ENCODE peak calls at places on chromosomes 5 and 9, in seven cellular contexts. One of them, this sample, is unnamed.

GRCh38 chr5:154762261-154762660 is 7.1 kb downstream of the LARP1 start:
- DNase-seq in ovary: no peak
- DNase-seq in GM23248: no peak
- DNase-seq in CD4-positive, alpha-beta memory T cell: no peak
- DNase-seq in IMR-90: no peak
- DNase-seq in GM23338: no peak
- DNase-seq in transverse colon: no peak
- DNase-seq in this sample: no peak

GRCh38 chr5:173317091-173317685 is 11.0 kb downstream of the STC2 start:
- DNase-seq in GM23248: no peak
- DNase-seq in transverse colon: no peak
- DNase-seq in IMR-90: no peak
- DNase-seq in GM23338: no peak
- DNase-seq in CD4-positive, alpha-beta memory T cell: no peak
- DNase-seq in ovary: no peak
- DNase-seq in this sample: no peak

GRCh38 chr9:72933730-72934665 is 18.9 kb downstream of the ALDH1A1 start:
- DNase-seq in GM23338: no peak
- DNase-seq in transverse colon: no peak
- DNase-seq in CD4-positive, alpha-beta memory T cell: no peak
- DNase-seq in ovary: no peak
- DNase-seq in IMR-90: no peak
- DNase-seq in GM23248: no peak
- DNase-seq in this sample: no peak

GRCh38 chr5:102750435-102750834 is 4.7 kb upstream of the PAM start:
- DNase-seq in GM23338: no peak
- DNase-seq in ovary: no peak
- DNase-seq in transverse colon: no peak
- DNase-seq in IMR-90: no peak
- DNase-seq in CD4-positive, alpha-beta memory T cell: no peak
- DNase-seq in GM23248: no peak
- DNase-seq in this sample: no peak

GRCh38 chr5:26009742-26010141 is 1028.6 kb downstream of the CDH9 start:
- DNase-seq in GM23338: peak; percentile 73
- DNase-seq in GM23248: no peak
- DNase-seq in ovary: no peak
- DNase-seq in IMR-90: no peak
- DNase-seq in CD4-positive, alpha-beta memory T cell: no peak
- DNase-seq in transverse colon: no peak
- DNase-seq in this sample: no peak

GRCh38 chr5:158881076-158881880 is 218.4 kb downstream of the EBF1 start:
- DNase-seq in IMR-90: no peak
- DNase-seq in CD4-positive, alpha-beta memory T cell: no peak
- DNase-seq in GM23338: no peak
- DNase-seq in GM23248: no peak
- DNase-seq in ovary: no peak
- DNase-seq in transverse colon: no peak
- DNase-seq in this sample: peak; percentile 11

GRCh38 chr5:9437741-9438240 is 108.1 kb downstream of the SEMA5A start:
- DNase-seq in GM23338: no peak
- DNase-seq in transverse colon: no peak
- DNase-seq in IMR-90: peak; percentile 86
- DNase-seq in GM23248: peak; percentile 87
- DNase-seq in ovary: no peak
- DNase-seq in CD4-positive, alpha-beta memory T cell: no peak
- DNase-seq in this sample: peak; percentile 75

GRCh38 chr5:80181618-80182211 is 74.1 kb downstream of the SERINC5 start:
- DNase-seq in transverse colon: peak; percentile 85
- DNase-seq in IMR-90: no peak
- DNase-seq in CD4-positive, alpha-beta memory T cell: peak; percentile 81
- DNase-seq in GM23248: no peak
- DNase-seq in ovary: no peak
- DNase-seq in GM23338: no peak
- DNase-seq in this sample: peak; percentile 83

GRCh38 chr9:68505681-68506409 is 34.8 kb downstream of the TMEM252 start:
- DNase-seq in IMR-90: no peak
- DNase-seq in GM23248: no peak
- DNase-seq in CD4-positive, alpha-beta memory T cell: no peak
- DNase-seq in transverse colon: no peak
- DNase-seq in GM23338: no peak
- DNase-seq in ovary: no peak
- DNase-seq in this sample: no peak

GRCh38 chr5:16518606-16519005 is 53.0 kb upstream of the ZNF622 start:
- DNase-seq in CD4-positive, alpha-beta memory T cell: no peak
- DNase-seq in transverse colon: no peak
- DNase-seq in GM23248: peak; percentile 53
- DNase-seq in GM23338: no peak
- DNase-seq in ovary: no peak
- DNase-seq in IMR-90: no peak
- DNase-seq in this sample: no peak

GRCh38 chr9:134686896-134687295 is 45.3 kb downstream of the COL5A1 start:
- DNase-seq in IMR-90: no peak
- DNase-seq in CD4-positive, alpha-beta memory T cell: no peak
- DNase-seq in transverse colon: no peak
- DNase-seq in GM23248: no peak
- DNase-seq in GM23338: no peak
- DNase-seq in ovary: no peak
- DNase-seq in this sample: no peak

GRCh38 chr9:74795081-74795480 is 92.6 kb downstream of the TRPM6 start:
- DNase-seq in ovary: no peak
- DNase-seq in transverse colon: no peak
- DNase-seq in GM23338: no peak
- DNase-seq in CD4-positive, alpha-beta memory T cell: no peak
- DNase-seq in GM23248: no peak
- DNase-seq in IMR-90: no peak
- DNase-seq in this sample: no peak

GRCh38 chr9:95425910-95426551 is 90.7 kb downstream of the PTCH1 start:
- DNase-seq in GM23248: peak; percentile 63
- DNase-seq in ovary: no peak
- DNase-seq in GM23338: no peak
- DNase-seq in CD4-positive, alpha-beta memory T cell: no peak
- DNase-seq in transverse colon: peak; percentile 33
- DNase-seq in IMR-90: peak; percentile 74
- DNase-seq in this sample: peak; percentile 55

GRCh38 chr5:56819027-56819881 is 3.9 kb downstream of the MAP3K1 start:
- DNase-seq in transverse colon: no peak
- DNase-seq in GM23248: no peak
- DNase-seq in IMR-90: no peak
- DNase-seq in ovary: no peak
- DNase-seq in GM23338: no peak
- DNase-seq in CD4-positive, alpha-beta memory T cell: no peak
- DNase-seq in this sample: peak; percentile 64

GRCh38 chr5:173878224-173878967 is 9.8 kb upstream of the CPEB4 start:
- DNase-seq in IMR-90: no peak
- DNase-seq in GM23338: no peak
- DNase-seq in CD4-positive, alpha-beta memory T cell: no peak
- DNase-seq in ovary: peak; percentile 76
- DNase-seq in transverse colon: no peak
- DNase-seq in GM23248: no peak
- DNase-seq in this sample: no peak

GRCh38 chr5:406041-406440 is 36.9 kb upstream of the EXOC3 start:
- DNase-seq in transverse colon: no peak
- DNase-seq in CD4-positive, alpha-beta memory T cell: no peak
- DNase-seq in ovary: no peak
- DNase-seq in GM23338: no peak
- DNase-seq in IMR-90: no peak
- DNase-seq in GM23248: no peak
- DNase-seq in this sample: no peak

GRCh38 chr5:174916227-174916626 is 191.8 kb downstream of the MSX2 start:
- DNase-seq in ovary: no peak
- DNase-seq in GM23248: no peak
- DNase-seq in transverse colon: no peak
- DNase-seq in GM23338: peak; percentile 35
- DNase-seq in CD4-positive, alpha-beta memory T cell: no peak
- DNase-seq in IMR-90: no peak
- DNase-seq in this sample: no peak

GRCh38 chr5:168101352-168101751 is 190.1 kb upstream of the WWC1 start:
- DNase-seq in transverse colon: no peak
- DNase-seq in ovary: no peak
- DNase-seq in GM23338: no peak
- DNase-seq in GM23248: no peak
- DNase-seq in CD4-positive, alpha-beta memory T cell: no peak
- DNase-seq in IMR-90: no peak
- DNase-seq in this sample: no peak

GRCh38 chr5:61352612-61353156 is 20.6 kb downstream of the ZSWIM6 start:
- DNase-seq in ovary: no peak
- DNase-seq in GM23338: no peak
- DNase-seq in CD4-positive, alpha-beta memory T cell: no peak
- DNase-seq in IMR-90: no peak
- DNase-seq in transverse colon: no peak
- DNase-seq in GM23248: no peak
- DNase-seq in this sample: no peak

GRCh38 chr5:113806823-113807222 is 293.3 kb downstream of the YTHDC2 start:
- DNase-seq in GM23338: no peak
- DNase-seq in IMR-90: peak; percentile 4
- DNase-seq in transverse colon: no peak
- DNase-seq in CD4-positive, alpha-beta memory T cell: no peak
- DNase-seq in ovary: peak; percentile 41
- DNase-seq in GM23248: peak; percentile 62
- DNase-seq in this sample: no peak

GRCh38 chr9:134064711-134065110 is 3.1 kb downstream of the BRD3 start:
- DNase-seq in ovary: no peak
- DNase-seq in transverse colon: no peak
- DNase-seq in CD4-positive, alpha-beta memory T cell: no peak
- DNase-seq in GM23338: peak; percentile 43
- DNase-seq in GM23248: no peak
- DNase-seq in IMR-90: no peak
- DNase-seq in this sample: no peak

GRCh38 chr5:122463221-122463620 is 151.2 kb downstream of the SNCAIP start:
- DNase-seq in GM23338: no peak
- DNase-seq in GM23248: peak; percentile 36
- DNase-seq in IMR-90: peak; percentile 87
- DNase-seq in ovary: no peak
- DNase-seq in CD4-positive, alpha-beta memory T cell: no peak
- DNase-seq in transverse colon: no peak
- DNase-seq in this sample: no peak

GRCh38 chr9:33459115-33459514 is 11.7 kb upstream of the AQP3 start:
- DNase-seq in transverse colon: no peak
- DNase-seq in CD4-positive, alpha-beta memory T cell: no peak
- DNase-seq in GM23248: no peak
- DNase-seq in GM23338: no peak
- DNase-seq in IMR-90: no peak
- DNase-seq in ovary: no peak
- DNase-seq in this sample: no peak

GRCh38 chr9:121992571-121993212 is 100.4 kb downstream of the TTLL11 start:
- DNase-seq in CD4-positive, alpha-beta memory T cell: peak; percentile 41
- DNase-seq in IMR-90: peak; percentile 82
- DNase-seq in transverse colon: peak; percentile 47
- DNase-seq in ovary: peak; percentile 77
- DNase-seq in GM23248: peak; percentile 86
- DNase-seq in GM23338: peak; percentile 96
- DNase-seq in this sample: peak; percentile 64

GRCh38 chr9:98944130-98945074 is 695 bp downstream of the COL15A1 start:
- DNase-seq in GM23248: peak; percentile 50
- DNase-seq in GM23338: peak; percentile 71
- DNase-seq in transverse colon: no peak
- DNase-seq in CD4-positive, alpha-beta memory T cell: no peak
- DNase-seq in IMR-90: no peak
- DNase-seq in ovary: peak; percentile 41
- DNase-seq in this sample: no peak

GRCh38 chr9:107246259-107247254 is 36.5 kb upstream of the RAD23B start:
- DNase-seq in IMR-90: peak; percentile 13
- DNase-seq in ovary: no peak
- DNase-seq in transverse colon: no peak
- DNase-seq in GM23248: peak; percentile 26
- DNase-seq in CD4-positive, alpha-beta memory T cell: no peak
- DNase-seq in GM23338: peak; percentile 71
- DNase-seq in this sample: no peak

DNA sequence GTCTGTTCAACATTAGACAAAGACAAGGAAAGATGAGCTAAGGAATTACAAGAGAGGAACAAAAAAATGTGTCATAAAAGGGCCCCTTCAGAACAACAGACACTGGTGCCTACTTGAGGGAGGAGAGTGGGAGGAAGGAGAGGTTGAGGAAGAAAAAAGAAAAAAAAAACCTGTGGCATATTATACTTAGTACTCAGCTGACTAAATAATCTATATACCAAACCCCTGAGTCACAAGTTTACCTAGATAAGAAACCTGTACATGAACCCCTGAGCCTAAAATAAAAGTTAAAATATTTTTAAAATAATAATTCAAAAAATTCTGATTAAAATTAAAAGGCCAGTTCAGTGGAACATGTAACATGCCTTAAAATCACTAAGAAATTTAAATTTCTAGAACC is 107.3 kb downstream of the MTREX start:
- DNase-seq in IMR-90: no peak
- DNase-seq in GM23248: no peak
- DNase-seq in GM23338: no peak
- DNase-seq in CD4-positive, alpha-beta memory T cell: no peak
- DNase-seq in transverse colon: no peak
- DNase-seq in ovary: no peak
- DNase-seq in this sample: peak; percentile 71
- H3K36me3 ChIP-seq in IMR-90: peaks cover 3% of the 10 kb centered on the region
- H3K36me3 ChIP-seq in GM23248: no peaks in the 10 kb centered on the region
- H3K36me3 ChIP-seq in GM23338: no peaks in the 10 kb centered on the region
- H3K36me3 ChIP-seq in CD4-positive, alpha-beta memory T cell: peaks cover 12% of the 10 kb centered on the region
- H3K36me3 ChIP-seq in transverse colon: no peaks in the 10 kb centered on the region
- H3K36me3 ChIP-seq in ovary: no peaks in the 10 kb centered on the region
- H3K36me3 ChIP-seq in this sample: no peaks in the 10 kb centered on the region

GRCh38 chr9:70291446-70291845 is 32.7 kb downstream of the SMC5 start:
- DNase-seq in GM23248: no peak
- DNase-seq in CD4-positive, alpha-beta memory T cell: no peak
- DNase-seq in GM23338: no peak
- DNase-seq in IMR-90: peak; percentile 28
- DNase-seq in ovary: no peak
- DNase-seq in transverse colon: no peak
- DNase-seq in this sample: no peak
- H3K4me3 ChIP-seq in GM23248: no peak overlapping the region
- H3K4me3 ChIP-seq in CD4-positive, alpha-beta memory T cell: no peak overlapping the region
- H3K4me3 ChIP-seq in GM23338: no peak overlapping the region
- H3K4me3 ChIP-seq in IMR-90: no peak overlapping the region
- H3K4me3 ChIP-seq in ovary: no peak overlapping the region
- H3K4me3 ChIP-seq in transverse colon: no peak overlapping the region
- H3K4me3 ChIP-seq in this sample: no peak overlapping the region

GRCh38 chr5:171309276-171309525 is 153 bp downstream of the TLX3 start:
- DNase-seq in transverse colon: no peak
- DNase-seq in IMR-90: no peak
- DNase-seq in CD4-positive, alpha-beta memory T cell: no peak
- DNase-seq in ovary: no peak
- DNase-seq in GM23338: no peak
- DNase-seq in GM23248: no peak
- DNase-seq in this sample: no peak
- H3K27me3 ChIP-seq in transverse colon: peaks cover 100% of the 10 kb centered on the region
- H3K27me3 ChIP-seq in IMR-90: peaks cover 97% of the 10 kb centered on the region
- H3K27me3 ChIP-seq in CD4-positive, alpha-beta memory T cell: peaks cover 35% of the 10 kb centered on the region
- H3K27me3 ChIP-seq in ovary: no peaks in the 10 kb centered on the region
- H3K27me3 ChIP-seq in GM23338: peaks cover 100% of the 10 kb centered on the region
- H3K27me3 ChIP-seq in GM23248: peaks cover 86% of the 10 kb centered on the region
- H3K27me3 ChIP-seq in this sample: peaks cover 73% of the 10 kb centered on the region

GRCh38 chr9:81585191-81585763 is 104.1 kb downstream of the TLE1 start:
- DNase-seq in GM23338: no peak
- DNase-seq in IMR-90: no peak
- DNase-seq in GM23248: peak; percentile 24
- DNase-seq in ovary: no peak
- DNase-seq in transverse colon: no peak
- DNase-seq in CD4-positive, alpha-beta memory T cell: no peak
- DNase-seq in this sample: no peak
- H3K36me3 ChIP-seq in GM23338: peaks cover 39% of the 10 kb centered on the region
- H3K36me3 ChIP-seq in IMR-90: peaks cover 47% of the 10 kb centered on the region
- H3K36me3 ChIP-seq in GM23248: no peaks in the 10 kb centered on the region
- H3K36me3 ChIP-seq in ovary: no peaks in the 10 kb centered on the region
- H3K36me3 ChIP-seq in transverse colon: peaks cover 4% of the 10 kb centered on the region
- H3K36me3 ChIP-seq in CD4-positive, alpha-beta memory T cell: no peaks in the 10 kb centered on the region
- H3K36me3 ChIP-seq in this sample: peaks cover 8% of the 10 kb centered on the region

GRCh38 chr9:125374443-125375309 is 113.0 kb downstream of the GAPVD1 start:
- DNase-seq in GM23338: peak; percentile 94
- DNase-seq in GM23248: peak; percentile 86
- DNase-seq in transverse colon: peak; percentile 59
- DNase-seq in IMR-90: peak; percentile 73
- DNase-seq in CD4-positive, alpha-beta memory T cell: peak; percentile 62
- DNase-seq in ovary: peak; percentile 55
- DNase-seq in this sample: peak; percentile 39
- H3K4me3 ChIP-seq in GM23338: peak overlapping the region; percentile 19
- H3K4me3 ChIP-seq in GM23248: peak overlapping the region; percentile 61
- H3K4me3 ChIP-seq in transverse colon: no peak overlapping the region
- H3K4me3 ChIP-seq in IMR-90: peak overlapping the region; percentile 24
- H3K4me3 ChIP-seq in CD4-positive, alpha-beta memory T cell: no peak overlapping the region
- H3K4me3 ChIP-seq in ovary: no peak overlapping the region
- H3K4me3 ChIP-seq in this sample: peak overlapping the region; percentile 7